ENCODE peak calls at places on chromosomes 2 and 18, in seven cellular contexts. U, Y, B, Z, C, O and M are unnamed samples.

GRCh38 chr2:232295971-232296370 is 82.6 kb upstream of the ALPP start:
- DNase-seq in Z (no peak), Y (no peak), O (no peak), C (no peak), U (no peak), B (no peak), M (no peak)

GRCh38 chr18:55401638-55402191 is 186.3 kb downstream of the TCF4 start:
- DNase-seq in C (no peak), O (peak), Y (peak), U (no peak), Z (peak), B (peak), M (no peak)

GRCh38 chr2:218067523-218067922 is 1.5 kb upstream of the RUFY4 start:
- DNase-seq in Z (no peak), C (no peak), U (no peak), B (no peak), Y (no peak), O (no peak), M (no peak)

GRCh38 chr2:16005819-16006536 is 65.6 kb downstream of the MYCN start:
- DNase-seq in B (peak), Z (peak), U (peak), Y (no peak), C (peak), O (no peak), M (peak)

GRCh38 chr2:121471571-121472464 is 58.9 kb upstream of the RNU4ATAC start:
- DNase-seq in O (peak), C (no peak), B (no peak), Y (no peak), U (no peak), Z (no peak), M (no peak)

GRCh38 chr2:217987391-217987790 is 15.4 kb downstream of the TNS1 start:
- DNase-seq in U (no peak), O (no peak), Y (no peak), B (peak), C (no peak), Z (no peak), M (no peak)

GRCh38 chr2:129712586-129712985 is 266.9 kb upstream of the RAB6C start:
- DNase-seq in B (no peak), O (no peak), U (no peak), Y (no peak), Z (no peak), C (no peak), M (no peak)

GRCh38 chr2:75003276-75003675 is 44.8 kb downstream of the POLE4 start:
- DNase-seq in B (no peak), O (no peak), Z (no peak), C (no peak), U (no peak), Y (no peak), M (no peak)

GRCh38 chr18:53971331-53971730 is 253.1 kb downstream of the MBD2 start:
- DNase-seq in C (no peak), U (no peak), Z (no peak), Y (no peak), O (no peak), B (no peak), M (no peak)

GRCh38 chr2:33166287-33166881 is 219.6 kb downstream of the LTBP1 start:
- DNase-seq in Y (no peak), B (no peak), O (peak), Z (no peak), U (no peak), C (no peak), M (no peak)

GRCh38 chr2:185279999-185280398 is 458.6 kb upstream of the FSIP2 start:
- DNase-seq in C (no peak), B (no peak), O (peak), Y (no peak), U (no peak), Z (no peak), M (no peak)
- TF ChIP-seq CTCF in C (peak), B (no peak), O (peak), Y (no peak), U (peak), Z (peak), M (peak)

DNA sequence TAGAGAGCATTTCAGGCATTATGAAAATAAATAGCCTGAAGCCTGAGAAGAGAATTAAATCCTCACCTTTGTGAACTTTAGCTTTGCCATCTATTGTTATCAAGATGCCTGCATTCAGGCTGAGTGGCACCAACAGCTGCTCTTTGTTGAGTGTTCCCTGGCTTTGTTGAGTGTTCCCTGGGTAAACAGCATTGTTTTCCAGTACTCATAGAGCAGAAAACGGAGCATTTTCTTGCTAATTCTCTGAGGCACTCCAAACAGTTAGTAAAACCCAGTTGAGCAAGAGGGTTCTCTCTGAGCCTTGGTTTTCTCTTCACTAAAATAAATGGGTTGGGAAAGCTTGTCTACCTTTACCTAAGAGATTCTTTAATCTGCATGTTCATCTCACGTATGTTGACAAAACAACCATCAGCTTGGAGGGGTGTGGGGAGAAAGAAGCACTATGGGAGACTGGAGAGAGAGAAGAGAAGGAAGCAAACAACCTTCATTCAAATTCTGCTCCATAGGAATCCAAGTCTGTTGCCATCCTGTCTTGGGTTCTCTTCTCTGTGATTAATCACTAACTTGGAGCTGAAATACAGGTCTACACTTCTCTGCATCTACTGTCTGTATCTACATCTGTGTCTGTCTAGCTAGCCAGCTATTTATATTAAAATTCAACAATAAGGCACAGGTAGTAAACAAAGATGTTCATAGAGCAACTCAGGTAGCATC is 567.0 kb upstream of the SOX11 start:
- DNase-seq in Y (no peak), O (no peak), Z (no peak), C (no peak), U (no peak), B (no peak), M (no peak)
- TF ChIP-seq POLR2A in Y (no peak), O (no peak), Z (no peak), C (no peak), U (no peak), B (no peak), M (no peak)

GRCh38 chr18:6775237-6775636 is 45.7 kb downstream of the ARHGAP28 start:
- DNase-seq in Y (no peak), C (no peak), Z (no peak), O (no peak), B (no peak), U (no peak), M (no peak)

GRCh38 chr18:6775702-6776101 is 46.2 kb downstream of the ARHGAP28 start:
- DNase-seq in O (no peak), Y (no peak), C (no peak), B (no peak), U (no peak), Z (no peak), M (no peak)

GRCh38 chr18:6777509-6777908 is 48.0 kb downstream of the ARHGAP28 start:
- DNase-seq in U (no peak), O (no peak), Z (no peak), B (no peak), C (no peak), Y (no peak), M (no peak)

GRCh38 chr18:6778459-6778858 is 48.9 kb downstream of the ARHGAP28 start:
- DNase-seq in C (no peak), B (no peak), Y (no peak), U (no peak), Z (no peak), O (no peak), M (no peak)

GRCh38 chr18:6776193-6776592 is 46.7 kb downstream of the ARHGAP28 start:
- DNase-seq in Z (no peak), C (no peak), B (no peak), Y (no peak), O (peak), U (no peak), M (no peak)
- TF ChIP-seq CTCF in Z (no peak), C (no peak), B (no peak), Y (no peak), O (no peak), U (no peak), M (no peak)

DNA sequence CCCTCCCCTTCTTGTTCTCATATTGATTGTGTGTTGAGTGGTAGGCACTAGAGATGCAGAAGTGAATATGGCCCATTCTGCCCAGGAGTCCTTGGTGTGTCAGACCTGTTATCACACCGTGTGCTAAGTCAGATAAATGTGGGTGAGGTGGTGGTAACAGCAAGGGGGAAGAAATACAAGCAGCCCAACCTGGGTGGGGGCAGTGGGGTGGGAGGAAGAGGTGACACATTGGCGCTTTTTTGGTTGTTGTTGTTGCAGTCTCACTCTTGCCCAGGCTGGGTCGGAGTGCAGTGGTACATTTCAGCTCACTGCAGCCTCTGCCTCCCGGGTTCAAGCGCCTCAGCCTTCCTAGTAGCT is 12.8 kb downstream of the B3GNT2 start:
- DNase-seq in Y (no peak), Z (no peak), U (no peak), C (no peak), B (no peak), O (no peak), M (no peak)
- TF ChIP-seq POLR2A in Y (no peak), Z (no peak), U (no peak), C (no peak), B (no peak), O (no peak), M (no peak)

GRCh38 chr2:55111570-55112228 is 61.4 kb upstream of the RTN4 start:
- DNase-seq in B (peak), O (peak), C (peak), Y (peak), Z (peak), U (peak), M (peak)

GRCh38 chr2:55112229-55113016 is 62.2 kb upstream of the RTN4 start:
- DNase-seq in Z (peak), U (peak), B (peak), O (peak), C (no peak), Y (peak), M (peak)

GRCh38 chr2:55115795-55116597 is 65.7 kb upstream of the RTN4 start:
- DNase-seq in C (peak), Y (no peak), U (no peak), O (peak), Z (no peak), B (peak), M (no peak)

GRCh38 chr2:55114597-55114996 is 64.3 kb upstream of the RTN4 start:
- DNase-seq in Z (no peak), C (no peak), B (no peak), U (no peak), O (no peak), Y (no peak), M (no peak)

GRCh38 chr2:55113976-55114564 is 63.8 kb upstream of the RTN4 start:
- DNase-seq in U (peak), O (no peak), Z (no peak), C (no peak), Y (no peak), B (no peak), M (peak)
- TF ChIP-seq CTCF in U (no peak), O (no peak), Z (no peak), C (no peak), Y (no peak), B (no peak), M (no peak)